ENCODE peak calls at places on chromosomes 1 and 21, in four cellular contexts. N is foreskin fibroblast; D is CD4-positive, alpha-beta memory T cell; J is fibroblast of lung. Z is an unnamed sample.
A peak's percentile ranks its signal among the peaks of the same experiment; 100 is the strongest.

GRCh38 chr1:213060836-213061235 is 9.8 kb downstream of the RPS6KC1 start:
- DNase-seq in N (no peak), D (no peak), J (no peak), Z (no peak)

GRCh38 chr21:42495765-42496119 is 282 bp downstream of the RSPH1 start:
- DNase-seq in N (no peak), D (no peak), J (peak; percentile 14), Z (no peak)

GRCh38 chr1:111990026-111990877 is 784 bp upstream of the KCND3 start:
- DNase-seq in N (peak; percentile 35), D (no peak), J (no peak), Z (no peak)

GRCh38 chr1:108745980-108746381 is 493 bp upstream of the STXBP3 start:
- DNase-seq in N (no peak), D (no peak), J (no peak), Z (no peak)

GRCh38 chr1:25161981-25162380 is 70.3 kb downstream of the SYF2 start:
- DNase-seq in N (peak; percentile 63), D (no peak), J (peak; percentile 19), Z (no peak)

GRCh38 chr1:191671236-191671635 is 487.0 kb upstream of the RGS18 start:
- DNase-seq in N (peak; percentile 70), D (no peak), J (no peak), Z (no peak)

GRCh38 chr1:62530516-62531154 is 66.7 kb upstream of the ANGPTL3 start:
- DNase-seq in N (peak; percentile 69), D (no peak), J (peak; percentile 47), Z (no peak)

GRCh38 chr1:21099034-21099868 is 77.4 kb downstream of the EIF4G3 start:
- DNase-seq in N (peak; percentile 77), D (no peak), J (peak; percentile 79), Z (no peak)

GRCh38 chr1:30191154-30191702 is 532.2 kb downstream of the MATN1 start:
- DNase-seq in N (peak; percentile 52), D (peak; percentile 74), J (peak; percentile 87), Z (no peak)

GRCh38 chr1:30929135-30929889 is 20.8 kb upstream of the SDC3 start:
- DNase-seq in N (peak; percentile 73), D (peak; percentile 31), J (peak; percentile 53), Z (peak; percentile 41)

GRCh38 chr1:234584926-234585325 is 25.1 kb downstream of the IRF2BP2 start:
- DNase-seq in N (peak; percentile 49), D (no peak), J (peak; percentile 23), Z (no peak)

GRCh38 chr1:39453603-39454002 is 37.8 kb upstream of the BMP8A start:
- DNase-seq in N (peak; percentile 69), D (no peak), J (peak; percentile 83), Z (no peak)

GRCh38 chr1:38571726-38572125 is 287.8 kb downstream of the RRAGC start:
- DNase-seq in N (no peak), D (no peak), J (no peak), Z (no peak)

GRCh38 chr1:246815693-246816270 is 91.6 kb downstream of the SCCPDH start:
- DNase-seq in N (no peak), D (no peak), J (no peak), Z (no peak)

GRCh38 chr21:42666023-42666747 is 12.8 kb downstream of the PDE9A start:
- DNase-seq in N (no peak), D (no peak), J (no peak), Z (no peak)

GRCh38 chr21:18409579-18409978 is 6.0 kb upstream of the TMPRSS15 start:
- DNase-seq in N (no peak), D (no peak), J (no peak), Z (no peak)

GRCh38 chr1:24119859-24120756 is 8.2 kb upstream of the MYOM3 start:
- DNase-seq in N (no peak), D (no peak), J (no peak), Z (no peak)

GRCh38 chr1:4711191-4711915 is 56.9 kb downstream of the AJAP1 start:
- DNase-seq in N (no peak), D (no peak), J (no peak), Z (no peak)

GRCh38 chr1:20732071-20732587 is 374 bp downstream of the SH2D5 start:
- DNase-seq in N (peak; percentile 92), D (peak; percentile 29), J (peak; percentile 51), Z (no peak)

GRCh38 chr1:157403203-157403602 is 149.1 kb downstream of the FCRL5 start:
- DNase-seq in N (peak; percentile 48), D (no peak), J (no peak), Z (no peak)

GRCh38 chr1:206472454-206472853 is 2.2 kb downstream of the IKBKE start:
- DNase-seq in N (peak; percentile 89), D (no peak), J (peak; percentile 75), Z (peak; percentile 32)

GRCh38 chr1:16151200-16151708 is 4.6 kb downstream of the EPHA2 start:
- DNase-seq in N (peak; percentile 57), D (no peak), J (peak; percentile 53), Z (peak; percentile 51)

GRCh38 chr1:16151985-16152384 is 3.9 kb downstream of the EPHA2 start:
- DNase-seq in N (no peak), D (no peak), J (no peak), Z (no peak)

GRCh38 chr1:16153999-16154673 is 1.7 kb downstream of the EPHA2 start:
- DNase-seq in N (no peak), D (no peak), J (no peak), Z (no peak)

GRCh38 chr1:16153110-16153998 is 2.5 kb downstream of the EPHA2 start:
- DNase-seq in N (no peak), D (no peak), J (no peak), Z (no peak)

DNA sequence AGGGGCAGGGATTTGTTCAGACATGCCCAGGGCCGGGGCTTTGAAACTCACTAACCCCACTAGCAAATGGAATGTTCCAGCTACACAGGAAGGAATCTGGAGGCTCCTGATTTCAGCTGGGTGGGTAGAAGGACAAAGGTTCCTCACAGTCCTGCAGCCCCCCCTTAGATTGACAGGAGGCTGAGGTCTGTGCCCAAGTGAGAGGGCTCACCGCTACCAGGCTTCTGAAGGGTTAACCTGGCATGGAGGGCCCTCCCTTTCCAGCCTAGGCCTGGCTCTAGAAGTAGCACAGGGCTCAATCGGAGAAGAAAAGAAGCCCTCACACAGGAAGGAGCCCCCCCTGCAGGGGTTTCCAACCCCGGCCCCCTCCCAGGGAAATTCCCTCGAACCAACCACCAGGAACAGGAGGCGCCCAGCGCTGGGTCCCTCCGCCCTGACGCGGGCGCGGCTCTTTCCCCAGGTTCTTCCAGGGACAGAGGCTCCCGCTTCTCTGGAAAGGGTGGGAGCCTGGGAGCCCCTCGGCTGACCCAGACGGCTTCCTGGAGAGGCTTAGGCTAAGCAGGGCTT is 3.3 kb downstream of the EPHA2 start:
- DNase-seq in N (no peak), D (no peak), J (peak; percentile 42), Z (no peak)
- H3K4me3 ChIP-seq in N (no peak overlapping the region), D (no peak overlapping the region), J (no peak overlapping the region), Z (no peak overlapping the region)

GRCh38 chr1:224507771-224508523 is 73.3 kb upstream of the WDR26 start:
- DNase-seq in N (peak; percentile 80), D (no peak), J (no peak), Z (no peak)
- H3K4me3 ChIP-seq in N (no peak overlapping the region), D (no peak overlapping the region), J (no peak overlapping the region), Z (no peak overlapping the region)

DNA sequence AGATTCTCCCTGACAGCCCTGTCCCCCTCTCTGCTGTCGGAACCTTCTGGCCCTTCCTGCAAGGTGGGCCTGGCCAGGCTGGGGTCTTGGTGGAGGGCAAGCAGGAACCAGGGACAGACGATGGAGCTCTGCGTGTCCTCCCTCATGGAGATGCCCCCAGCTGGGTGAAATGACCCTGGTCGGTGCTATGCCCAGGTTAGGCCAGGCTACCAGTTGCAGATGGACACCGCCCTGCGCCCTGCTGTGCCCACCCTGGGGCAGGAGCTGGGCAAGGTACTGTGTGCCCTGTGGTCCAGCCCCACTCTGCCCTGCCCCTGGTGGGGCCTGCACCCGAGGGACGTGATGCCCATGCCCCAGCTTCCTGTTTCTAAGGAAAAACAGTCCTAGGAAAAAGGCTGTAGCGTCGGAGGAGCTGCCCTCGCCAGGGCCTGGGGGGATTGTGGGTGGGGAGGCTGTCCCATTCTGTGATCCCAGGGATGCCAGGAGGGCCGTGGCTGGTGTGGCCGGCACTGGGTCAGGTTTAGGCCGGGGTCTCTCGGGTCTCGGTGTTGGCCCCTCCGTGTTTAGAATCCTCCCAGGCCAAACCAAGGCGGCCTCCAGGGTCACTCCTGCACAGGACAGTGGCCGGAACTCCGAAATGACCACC is 77.6 kb downstream of the MORN1 start:
- DNase-seq in N (peak; percentile 37), D (no peak), J (no peak), Z (no peak)
- H3K4me3 ChIP-seq in N (peak overlapping the region; percentile 44), D (no peak overlapping the region), J (peak overlapping the region; percentile 9), Z (no peak overlapping the region)

GRCh38 chr1:228740543-228740942 is 5.3 kb downstream of the RHOU start:
- DNase-seq in N (no peak), D (no peak), J (no peak), Z (no peak)
- H3K4me3 ChIP-seq in N (no peak overlapping the region), D (no peak overlapping the region), J (no peak overlapping the region), Z (no peak overlapping the region)

GRCh38 chr1:208541225-208541855 is 297.2 kb upstream of the PLXNA2 start:
- DNase-seq in N (peak; percentile 20), D (no peak), J (no peak), Z (no peak)

GRCh38 chr1:208538587-208538986 is 294.4 kb upstream of the PLXNA2 start:
- DNase-seq in N (no peak), D (no peak), J (no peak), Z (no peak)

GRCh38 chr1:208542309-208542708 is 298.1 kb upstream of the PLXNA2 start:
- DNase-seq in N (peak; percentile 19), D (no peak), J (no peak), Z (no peak)

GRCh38 chr1:208538078-208538477 is 293.9 kb upstream of the PLXNA2 start:
- DNase-seq in N (no peak), D (no peak), J (no peak), Z (no peak)

GRCh38 chr1:208540724-208541123 is 296.5 kb upstream of the PLXNA2 start:
- DNase-seq in N (no peak), D (no peak), J (no peak), Z (no peak)
- H3K4me3 ChIP-seq in N (no peak overlapping the region), D (no peak overlapping the region), J (no peak overlapping the region), Z (no peak overlapping the region)

GRCh38 chr21:37408464-37409193 is 42.1 kb downstream of the DYRK1A start:
- DNase-seq in N (no peak), D (no peak), J (no peak), Z (no peak)
- H3K4me3 ChIP-seq in N (no peak overlapping the region), D (no peak overlapping the region), J (no peak overlapping the region), Z (no peak overlapping the region)

GRCh38 chr1:201022824-201023516 is 544 bp downstream of the KIF21B start:
- DNase-seq in N (no peak), D (peak; percentile 41), J (no peak), Z (no peak)
- H3K4me3 ChIP-seq in N (no peak overlapping the region), D (peak overlapping the region; percentile 67), J (no peak overlapping the region), Z (peak overlapping the region; percentile 87)

GRCh38 chr1:239662950-239663349 is 276.6 kb downstream of the CHRM3 start:
- DNase-seq in N (no peak), D (no peak), J (no peak), Z (no peak)
- H3K4me3 ChIP-seq in N (no peak overlapping the region), D (no peak overlapping the region), J (no peak overlapping the region), Z (no peak overlapping the region)

DNA sequence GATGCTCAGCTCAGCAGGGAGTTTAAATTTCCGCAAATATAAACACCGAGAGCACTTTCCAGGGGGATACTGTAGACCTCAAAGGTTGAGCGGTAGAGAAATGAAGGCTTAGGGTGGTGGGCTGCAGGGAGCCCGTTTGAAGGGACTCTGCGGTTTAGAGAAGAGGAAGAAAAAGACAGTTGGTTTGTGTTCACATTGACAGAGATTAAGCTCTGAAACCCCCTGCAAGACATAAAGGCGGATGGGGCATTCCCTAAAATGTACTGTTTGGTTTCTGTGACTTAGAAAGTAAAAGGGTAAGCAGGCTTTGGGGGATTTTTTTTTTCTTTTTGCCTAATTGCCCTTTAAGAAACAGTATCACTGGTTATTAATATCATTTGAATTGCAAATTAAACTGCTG is 1.3 kb downstream of the KAZN start:
- DNase-seq in N (no peak), D (no peak), J (no peak), Z (no peak)
- H3K4me3 ChIP-seq in N (peak overlapping the region; percentile 71), D (no peak overlapping the region), J (peak overlapping the region; percentile 46), Z (no peak overlapping the region)

Z was measured in Jurkat, Clone E6-1.